ENCODE peak calls at places on chromosomes 16 and 17, in seven cellular contexts. T is neural progenitor cell, Q is mucosa of descending colon, F is lower lobe of right lung, U is astrocyte of the spinal cord, A is skeletal muscle cell, B is psoas muscle. O is an unnamed sample.

GRCh38 chr16:46884513-46885293 is 541 bp downstream of the GPT2 start:
- DNase-seq in T (peak), Q (peak), F (no peak), U (no peak), A (no peak), B (no peak), O (no peak)

GRCh38 chr16:49116873-49117272 is 164.8 kb downstream of the CBLN1 start:
- DNase-seq in T (no peak), Q (no peak), F (no peak), U (no peak), A (no peak), B (no peak), O (no peak)

GRCh38 chr17:19002191-19002590 is 2.4 kb downstream of the FAM83G start:
- DNase-seq in T (no peak), Q (peak), F (no peak), U (no peak), A (no peak), B (no peak), O (no peak)

GRCh38 chr17:29617481-29618271 is 5.0 kb downstream of the CORO6 start:
- DNase-seq in T (peak), Q (peak), F (peak), U (peak), A (no peak), B (peak), O (peak)

GRCh38 chr17:77746901-77747620 is 211.4 kb upstream of the TNRC6C start:
- DNase-seq in T (peak), Q (no peak), F (no peak), U (no peak), A (no peak), B (no peak), O (no peak)

GRCh38 chr17:39863918-39864746 is at the start of gene IKZF3:
- DNase-seq in T (peak), Q (peak), F (peak), U (peak), A (no peak), B (peak), O (peak)

GRCh38 chr17:77701996-77702395 is 256.5 kb upstream of the TNRC6C start:
- DNase-seq in T (no peak), Q (no peak), F (no peak), U (no peak), A (no peak), B (no peak), O (no peak)

GRCh38 chr16:84851192-84852127 is 31.7 kb downstream of the CRISPLD2 start:
- DNase-seq in T (no peak), Q (no peak), F (no peak), U (peak), A (peak), B (peak), O (no peak)

GRCh38 chr16:897701-898100 is 73.1 kb downstream of the LMF1 start:
- DNase-seq in T (no peak), Q (peak), F (no peak), U (no peak), A (no peak), B (peak), O (no peak)
- H3K4me3 ChIP-seq in T (no peak), Q (no peak), F (no peak), U (no peak), A (no peak), B (no peak), O (no peak)

DNA sequence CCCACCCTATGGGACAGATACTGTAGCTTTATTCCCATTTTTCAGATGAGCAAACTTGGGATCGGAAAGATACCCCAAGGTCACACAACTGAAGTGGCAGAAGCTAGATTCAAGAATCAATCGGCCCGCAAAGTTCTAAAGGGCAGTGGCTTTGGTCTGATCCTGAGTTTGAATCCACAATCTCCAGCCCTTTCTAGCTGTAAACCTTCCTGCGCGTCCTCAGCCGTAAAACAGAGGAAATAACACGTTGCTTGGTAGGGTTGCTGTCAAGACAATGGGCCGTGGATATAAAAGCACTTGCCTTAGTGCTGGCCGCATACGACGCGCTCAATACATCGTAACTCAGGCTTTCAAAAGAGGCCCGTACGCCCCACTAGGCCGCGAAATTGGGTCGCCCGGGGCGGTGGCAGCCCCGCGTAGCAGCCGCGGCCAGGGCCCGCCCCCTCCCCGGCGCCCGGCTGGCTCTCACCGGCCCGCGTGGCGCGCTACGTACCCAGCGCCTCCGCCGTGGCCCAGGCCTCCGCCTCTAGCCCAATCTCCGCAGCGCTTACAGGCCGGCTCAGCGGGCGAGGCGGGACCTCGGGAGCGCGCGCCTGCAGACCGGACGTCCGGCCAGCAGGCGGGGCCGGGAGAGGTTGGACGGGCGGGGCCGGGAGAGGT is at the start of gene DCAKD:
- DNase-seq in T (peak), Q (peak), F (peak), U (peak), A (peak), B (peak), O (peak)
- H3K4me3 ChIP-seq in T (peak), Q (peak), F (peak), U (peak), A (peak), B (peak), O (peak)

GRCh38 chr16:8956265-8957060 is 7.2 kb downstream of the USP7 start:
- DNase-seq in T (no peak), Q (no peak), F (no peak), U (no peak), A (no peak), B (peak), O (no peak)
- H3K4me3 ChIP-seq in T (no peak), Q (no peak), F (no peak), U (no peak), A (no peak), B (peak), O (no peak)

GRCh38 chr17:75722076-75722475 is 817 bp downstream of the ITGB4 start:
- DNase-seq in T (no peak), Q (peak), F (peak), U (no peak), A (no peak), B (no peak), O (no peak)
- H3K4me3 ChIP-seq in T (no peak), Q (peak), F (peak), U (peak), A (no peak), B (peak), O (no peak)

GRCh38 chr16:14015017-14015416 is 56.1 kb upstream of the MRTFB start:
- DNase-seq in T (no peak), Q (no peak), F (no peak), U (no peak), A (no peak), B (no peak), O (no peak)

GRCh38 chr16:14013571-14014283 is 57.4 kb upstream of the MRTFB start:
- DNase-seq in T (no peak), Q (no peak), F (no peak), U (peak), A (peak), B (peak), O (no peak)

GRCh38 chr16:14014284-14014625 is 56.9 kb upstream of the MRTFB start:
- DNase-seq in T (no peak), Q (no peak), F (no peak), U (no peak), A (no peak), B (no peak), O (no peak)

GRCh38 chr16:14011846-14012245 is 59.3 kb upstream of the MRTFB start:
- DNase-seq in T (no peak), Q (no peak), F (no peak), U (no peak), A (no peak), B (peak), O (no peak)

GRCh38 chr16:14013145-14013570 is 58.0 kb upstream of the MRTFB start:
- DNase-seq in T (no peak), Q (no peak), F (no peak), U (peak), A (no peak), B (no peak), O (no peak)
- H3K4me3 ChIP-seq in T (no peak), Q (no peak), F (peak), U (no peak), A (no peak), B (peak), O (no peak)

GRCh38 chr16:77359065-77359502 is 75.8 kb downstream of the ADAMTS18 start:
- DNase-seq in T (peak), Q (no peak), F (no peak), U (peak), A (peak), B (no peak), O (no peak)
- H3K4me3 ChIP-seq in T (no peak), Q (no peak), F (no peak), U (no peak), A (no peak), B (no peak), O (no peak)

DNA sequence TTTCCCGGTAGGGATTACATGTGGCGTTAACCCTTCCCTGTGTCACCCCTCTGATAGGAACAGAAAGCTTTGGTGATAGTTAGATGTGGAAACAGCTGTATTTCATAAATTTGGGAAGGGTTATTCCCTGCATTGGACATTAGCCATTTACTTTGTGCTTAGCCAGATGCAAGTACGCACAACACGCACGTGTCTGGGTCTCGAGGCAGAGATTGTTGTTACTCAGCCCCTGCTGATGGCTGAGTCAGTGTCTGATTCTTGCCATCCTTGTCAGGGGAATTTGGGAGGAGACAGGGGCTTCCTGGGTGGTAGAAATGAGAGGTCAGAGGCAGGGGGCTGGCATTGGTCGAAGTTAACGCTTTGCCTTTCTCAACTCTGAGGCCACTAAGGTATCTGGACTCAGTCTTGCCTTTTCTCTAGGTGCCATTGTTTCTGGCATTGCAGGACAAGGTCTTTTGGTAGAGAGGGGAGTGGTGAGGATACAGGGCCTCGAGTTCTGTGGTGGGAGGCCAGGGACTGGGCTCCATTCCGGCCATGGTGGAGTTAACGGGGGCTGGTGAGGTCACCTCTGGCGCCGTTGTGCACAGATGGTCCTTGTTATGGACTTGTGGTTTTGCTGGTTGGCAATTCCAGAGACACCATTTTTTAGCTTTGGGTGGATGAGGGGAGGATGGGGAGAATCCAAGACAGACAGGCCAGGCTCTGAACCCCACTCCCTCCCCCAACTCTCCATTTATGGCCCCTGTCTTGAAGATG is 8.2 kb downstream of the MMP2 start:
- DNase-seq in T (no peak), Q (no peak), F (no peak), U (peak), A (peak), B (peak), O (no peak)
- H3K4me3 ChIP-seq in T (no peak), Q (no peak), F (no peak), U (no peak), A (no peak), B (no peak), O (no peak)

GRCh38 chr16:168424-168823 is 2.6 kb downstream of the HBM start:
- DNase-seq in T (no peak), Q (no peak), F (no peak), U (no peak), A (no peak), B (no peak), O (no peak)

GRCh38 chr16:167117-167462 is 1.3 kb downstream of the HBM start:
- DNase-seq in T (no peak), Q (no peak), F (no peak), U (no peak), A (no peak), B (no peak), O (no peak)

GRCh38 chr16:165218-165538 is 600 bp upstream of the HBM start:
- DNase-seq in T (peak), Q (no peak), F (no peak), U (no peak), A (no peak), B (no peak), O (no peak)

GRCh38 chr16:166375-167116 is 768 bp downstream of the HBM start:
- DNase-seq in T (peak), Q (no peak), F (no peak), U (no peak), A (no peak), B (no peak), O (no peak)

DNA sequence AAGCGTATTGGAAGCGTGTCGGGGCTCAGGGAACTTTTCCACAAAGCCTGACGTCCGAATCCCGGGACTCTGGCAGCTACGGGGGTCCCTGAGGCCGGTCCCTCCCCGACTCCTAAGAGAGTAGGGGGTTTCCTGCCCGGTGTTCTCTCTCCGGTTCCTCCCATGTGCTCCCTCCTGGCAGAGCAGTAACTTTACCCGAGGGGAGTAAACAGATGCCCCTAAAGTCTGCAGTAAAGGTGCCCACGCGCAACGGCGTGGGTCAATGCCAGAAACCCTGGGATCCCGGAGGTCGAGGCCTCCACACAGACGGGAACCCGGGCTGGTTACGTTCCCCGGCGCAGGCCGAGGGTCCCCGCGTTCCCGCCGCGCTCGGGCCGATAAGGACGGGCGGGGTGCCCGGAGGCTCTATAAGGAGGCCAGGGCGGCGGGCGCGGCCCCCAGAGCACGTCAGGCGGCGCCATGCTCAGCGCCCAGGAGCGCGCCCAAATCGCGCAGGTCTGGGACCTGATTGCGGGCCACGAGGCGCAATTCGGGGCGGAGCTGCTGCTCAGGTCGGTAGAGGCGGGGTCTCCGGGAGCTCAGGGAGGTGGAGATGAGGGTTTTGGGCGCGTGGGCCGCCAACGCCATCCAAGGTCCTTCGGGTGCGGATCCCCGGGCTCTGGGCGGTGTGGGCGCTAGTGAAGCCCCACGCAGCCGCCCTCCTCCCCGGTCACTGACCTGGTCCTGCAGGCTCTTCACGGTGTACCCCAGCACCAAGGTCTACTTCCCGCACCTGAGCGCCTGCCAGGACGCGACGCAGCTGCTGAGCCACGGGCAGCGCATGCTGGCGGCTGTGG is at the start of gene HBM:
- DNase-seq in T (peak), Q (no peak), F (no peak), U (no peak), A (no peak), B (no peak), O (no peak)
- H3K4me3 ChIP-seq in T (peak), Q (no peak), F (peak), U (no peak), A (peak), B (peak), O (no peak)

O was measured in naive thymus-derived CD4-positive, alpha-beta T cell.